ENCODE peak calls at places on chromosomes 4 and X, in seven cellular contexts. L is HFF-Myc, S is tibial artery, Y is left ventricle myocardium inferior, B is esophagus squamous epithelium, O is osteoblast, D is AG10803. U is an unnamed sample.

GRCh38 chr4:90840828-90841227 is 713.6 kb downstream of the CCSER1 start:
- DNase-seq in L (no peak), S (no peak), Y (no peak), B (no peak), O (peak; percentile 1), D (no peak), U (peak; percentile 87)

GRCh38 chr4:185912779-185913178 is 100.8 kb upstream of the SORBS2 start:
- DNase-seq in L (peak; percentile 3), S (no peak), Y (no peak), B (no peak), O (no peak), D (peak; percentile 54), U (peak; percentile 75)

GRCh38 chr4:52604215-52604614 is 54.9 kb downstream of the USP46 start:
- DNase-seq in L (no peak), S (no peak), Y (peak; percentile 27), B (no peak), O (no peak), D (no peak), U (no peak)

GRCh38 chr4:41148292-41148691 is 66.0 kb downstream of the APBB2 start:
- DNase-seq in L (no peak), S (no peak), Y (no peak), B (no peak), O (no peak), D (no peak), U (no peak)

GRCh38 chr4:108396900-108397299 is 223.5 kb upstream of the RPL34 start:
- DNase-seq in L (no peak), S (no peak), Y (no peak), B (no peak), O (no peak), D (no peak), U (peak; percentile 24)

GRCh38 chrX:285076-285677 is 4.0 kb downstream of the PLCXD1 start:
- DNase-seq in L (no peak), S (no peak), Y (no peak), B (no peak), O (no peak), D (no peak), U (no peak)

GRCh38 chr4:40594261-40595178 is 35.1 kb downstream of the RBM47 start:
- DNase-seq in L (no peak), S (no peak), Y (no peak), B (no peak), O (peak; percentile 82), D (peak; percentile 85), U (peak; percentile 72)

GRCh38 chr4:26206339-26206738 is 114.5 kb upstream of the RBPJ start:
- DNase-seq in L (no peak), S (peak; percentile 68), Y (no peak), B (no peak), O (peak; percentile 88), D (peak; percentile 88), U (no peak)

GRCh38 chr4:67475155-67475554 is 70.1 kb downstream of the CENPC start:
- DNase-seq in L (no peak), S (no peak), Y (no peak), B (no peak), O (no peak), D (no peak), U (no peak)

GRCh38 chr4:42464550-42465124 is 67.3 kb downstream of the SHISA3 start:
- DNase-seq in L (no peak), S (no peak), Y (no peak), B (no peak), O (peak; percentile 47), D (no peak), U (no peak)

GRCh38 chr4:149441338-149441737 is 374.3 kb downstream of the IQCM start:
- DNase-seq in L (peak; percentile 10), S (no peak), Y (no peak), B (no peak), O (no peak), D (peak; percentile 65), U (peak; percentile 51)

GRCh38 chrX:96591418-96591817 is 93.2 kb upstream of the DIAPH2 start:
- DNase-seq in L (no peak), S (no peak), Y (no peak), B (no peak), O (no peak), D (peak; percentile 14), U (no peak)

GRCh38 chr4:119136541-119136940 is 909 bp downstream of the MYOZ2 start:
- DNase-seq in L (no peak), S (no peak), Y (no peak), B (no peak), O (no peak), D (no peak), U (no peak)

GRCh38 chr4:41714601-41715000 is 33.9 kb downstream of the PHOX2B start:
- DNase-seq in L (no peak), S (no peak), Y (no peak), B (no peak), O (no peak), D (no peak), U (no peak)

GRCh38 chr4:37908488-37909343 is 17.8 kb downstream of the TBC1D1 start:
- DNase-seq in L (no peak), S (no peak), Y (no peak), B (no peak), O (peak; percentile 66), D (no peak), U (peak; percentile 7)

GRCh38 chrX:84907324-84907946 is 96.2 kb upstream of the APOOL start:
- DNase-seq in L (no peak), S (no peak), Y (no peak), B (no peak), O (no peak), D (peak; percentile 5), U (peak; percentile 2)

GRCh38 chr4:65918217-65918616 is 247.9 kb upstream of the EPHA5 start:
- DNase-seq in L (no peak), S (no peak), Y (no peak), B (no peak), O (no peak), D (no peak), U (no peak)

GRCh38 chrX:135923353-135923752 is 29.8 kb downstream of the SAGE1 start:
- DNase-seq in L (no peak), S (no peak), Y (no peak), B (no peak), O (no peak), D (no peak), U (peak; percentile 17)

GRCh38 chrX:69503228-69503834 is 795 bp upstream of the NALF2 start:
- DNase-seq in L (peak; percentile 2), S (no peak), Y (no peak), B (no peak), O (peak; percentile 77), D (no peak), U (no peak)
- TF ChIP-seq CTCF in L (no peak), S (no peak), Y (peak; percentile 43), B (no peak), O (peak; percentile 9), D (peak; percentile 17), U (no peak)

DNA sequence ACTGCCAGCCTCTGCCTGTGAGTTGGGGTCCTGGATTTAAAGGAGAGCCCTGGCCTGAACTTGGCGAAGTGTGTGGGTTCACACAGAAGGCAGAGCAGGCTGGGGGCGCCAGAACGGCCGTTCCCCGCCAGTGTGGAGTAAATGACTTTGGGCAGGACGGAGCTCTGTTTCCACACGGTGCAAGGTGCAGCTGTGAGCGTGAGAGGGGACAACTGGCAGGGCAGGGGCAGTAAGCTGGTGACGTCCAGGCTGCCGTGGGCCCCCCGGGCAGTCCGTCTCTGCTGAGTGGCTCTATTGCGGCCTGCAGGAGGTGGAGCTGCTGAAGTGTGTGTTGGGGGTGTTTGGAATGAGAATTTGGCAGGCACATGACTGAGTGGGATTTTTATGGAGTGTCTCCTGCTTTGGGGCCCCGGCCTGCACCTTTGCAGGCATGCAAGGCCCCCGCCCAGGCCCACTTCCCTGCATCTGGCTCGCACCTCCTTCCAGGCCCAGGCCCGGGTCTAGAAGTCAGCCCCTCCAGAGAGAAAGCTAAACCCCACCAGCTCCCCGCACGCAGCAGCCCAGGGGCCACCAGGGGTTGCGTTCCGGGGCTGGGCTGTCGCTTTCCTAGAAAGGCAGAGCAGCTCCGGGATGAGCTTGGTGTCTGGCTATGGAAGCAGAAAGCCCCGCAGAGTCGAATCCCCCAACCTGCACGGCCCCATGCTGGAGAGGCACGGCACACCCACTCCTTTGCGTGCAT is 62.2 kb upstream of the GRPEL1 start:
- DNase-seq in L (no peak), S (no peak), Y (no peak), B (no peak), O (peak; percentile 53), D (no peak), U (no peak)
- H3K4me3 ChIP-seq in L (no peak overlapping the region), S (no peak overlapping the region), Y (no peak overlapping the region), B (no peak overlapping the region), O (no peak overlapping the region), D (no peak overlapping the region), U (no peak overlapping the region)

GRCh38 chrX:11683057-11683456 is 17.3 kb upstream of the ARHGAP6 start:
- DNase-seq in L (no peak), S (no peak), Y (no peak), B (no peak), O (no peak), D (no peak), U (no peak)

GRCh38 chrX:11672213-11672612 is 6.5 kb upstream of the ARHGAP6 start:
- DNase-seq in L (no peak), S (no peak), Y (no peak), B (no peak), O (no peak), D (no peak), U (no peak)

GRCh38 chrX:11678174-11678573 is 12.5 kb upstream of the ARHGAP6 start:
- DNase-seq in L (no peak), S (no peak), Y (no peak), B (no peak), O (no peak), D (no peak), U (no peak)
- TF ChIP-seq CTCF in L (peak; percentile 25), S (peak; percentile 13), Y (no peak), B (no peak), O (peak; percentile 37), D (peak; percentile 20), U (peak; percentile 20)

GRCh38 chr4:84582988-84583870 is at the start of gene CDS1:
- DNase-seq in L (no peak), S (no peak), Y (peak; percentile 14), B (no peak), O (peak; percentile 86), D (no peak), U (peak; percentile 64)

GRCh38 chr4:84583871-84584373 is 995 bp downstream of the CDS1 start:
- DNase-seq in L (no peak), S (no peak), Y (no peak), B (no peak), O (no peak), D (no peak), U (peak; percentile 18)

GRCh38 chr4:84579410-84579791 is 3.5 kb upstream of the CDS1 start:
- DNase-seq in L (no peak), S (no peak), Y (no peak), B (no peak), O (no peak), D (no peak), U (no peak)

GRCh38 chr4:84582302-84582987 is 482 bp upstream of the CDS1 start:
- DNase-seq in L (no peak), S (peak; percentile 69), Y (peak; percentile 83), B (peak; percentile 12), O (peak; percentile 90), D (peak; percentile 24), U (peak; percentile 96)

GRCh38 chr4:84585276-84585675 is 2.3 kb downstream of the CDS1 start:
- DNase-seq in L (no peak), S (no peak), Y (no peak), B (no peak), O (no peak), D (no peak), U (no peak)
- H3K4me3 ChIP-seq in L (no peak overlapping the region), S (no peak overlapping the region), Y (no peak overlapping the region), B (peak overlapping the region; percentile 69), O (no peak overlapping the region), D (no peak overlapping the region), U (peak overlapping the region; percentile 82)